ENCODE peak calls at places on chromosome 19, in four cellular contexts. L is H1, N is K562, G is GM12878. O is an unnamed sample.

GRCh38 chr19:658916-659839 is 3.8 kb downstream of the RNF126 start:
- DNase-seq in L (no peak), N (peak), G (no peak), O (no peak)

GRCh38 chr19:58037927-58038687 is 4.3 kb downstream of the ZSCAN1 start:
- DNase-seq in L (no peak), N (no peak), G (no peak), O (no peak)

GRCh38 chr19:33387351-33388230 is 14.1 kb downstream of the CEBPG start:
- DNase-seq in L (no peak), N (no peak), G (no peak), O (no peak)

GRCh38 chr19:54523403-54523802 is 20.8 kb downstream of the LAIR2 start:
- DNase-seq in L (no peak), N (no peak), G (peak), O (no peak)

GRCh38 chr19:13043285-13043684 is 48.0 kb downstream of the NFIX start:
- DNase-seq in L (no peak), N (no peak), G (no peak), O (no peak)

GRCh38 chr19:31139871-31140505 is 209.2 kb downstream of the TSHZ3 start:
- DNase-seq in L (no peak), N (no peak), G (no peak), O (no peak)

GRCh38 chr19:1608414-1609391 is 3.4 kb upstream of the UQCR11 start:
- DNase-seq in L (no peak), N (no peak), G (no peak), O (no peak)

GRCh38 chr19:3366104-3366760 is at the start of gene NFIC:
- DNase-seq in L (no peak), N (peak), G (no peak), O (no peak)

GRCh38 chr19:41356984-41357739 is 3.4 kb upstream of the TGFB1 start:
- DNase-seq in L (no peak), N (no peak), G (no peak), O (no peak)

GRCh38 chr19:50602496-50602895 is 34.3 kb upstream of the LRRC4B start:
- DNase-seq in L (no peak), N (no peak), G (no peak), O (no peak)

GRCh38 chr19:1253514-1254080 is 5.2 kb downstream of the MIDN start:
- DNase-seq in L (no peak), N (no peak), G (no peak), O (peak)

GRCh38 chr19:4633140-4633967 is 6.0 kb upstream of the TNFAIP8L1 start:
- DNase-seq in L (no peak), N (peak), G (peak), O (peak)

GRCh38 chr19:55146648-55147218 is 2.3 kb downstream of the TNNT1 start:
- DNase-seq in L (peak), N (peak), G (no peak), O (peak)

GRCh38 chr19:925912-926594 is at the start of gene ARID3A:
- DNase-seq in L (no peak), N (no peak), G (no peak), O (no peak)

GRCh38 chr19:2813235-2814160 is 6.2 kb upstream of the ZNF554 start:
- DNase-seq in L (no peak), N (no peak), G (no peak), O (no peak)

GRCh38 chr19:41740415-41741243 is 14.7 kb upstream of the CEACAM6 start:
- DNase-seq in L (no peak), N (no peak), G (no peak), O (no peak)

GRCh38 chr19:5978606-5979552 is 939 bp upstream of the RANBP3 start:
- DNase-seq in L (no peak), N (peak), G (no peak), O (no peak)

GRCh38 chr19:48659768-48660167 is 13.0 kb downstream of the NTN5 start:
- DNase-seq in L (no peak), N (peak), G (no peak), O (no peak)

GRCh38 chr19:1166872-1167573 is 7.0 kb downstream of the SBNO2 start:
- DNase-seq in L (no peak), N (no peak), G (no peak), O (no peak)

GRCh38 chr19:9914315-9915207 is 21.8 kb downstream of the OLFM2 start:
- DNase-seq in L (no peak), N (peak), G (no peak), O (peak)

GRCh38 chr19:11269408-11269807 is 7.1 kb upstream of the DOCK6 start:
- DNase-seq in L (no peak), N (peak), G (no peak), O (no peak)

GRCh38 chr19:54430306-54431254 is 15.3 kb downstream of the TTYH1 start:
- DNase-seq in L (no peak), N (peak), G (no peak), O (no peak)

GRCh38 chr19:53915000-53915399 is 5.9 kb downstream of the CACNG7 start:
- DNase-seq in L (no peak), N (peak), G (no peak), O (no peak)

GRCh38 chr19:19662866-19663291 is 597 bp downstream of the ATP13A1 start:
- DNase-seq in L (no peak), N (no peak), G (no peak), O (peak)

GRCh38 chr19:33904681-33905080 is 108.0 kb downstream of the KCTD15 start:
- DNase-seq in L (no peak), N (no peak), G (no peak), O (peak)

GRCh38 chr19:1104452-1105216 is 840 bp downstream of the GPX4 start:
- DNase-seq in L (no peak), N (peak), G (no peak), O (peak)

GRCh38 chr19:3801412-3802096 is 15.4 kb upstream of the MATK start:
- DNase-seq in L (no peak), N (peak), G (no peak), O (no peak)

GRCh38 chr19:56119585-56119978 is 1.5 kb downstream of the ZNF787 start:
- DNase-seq in L (no peak), N (no peak), G (no peak), O (peak)

GRCh38 chr19:2113436-2114211 is 16.9 kb downstream of the IZUMO4 start:
- DNase-seq in L (no peak), N (no peak), G (no peak), O (no peak)

GRCh38 chr19:19820774-19821315 is 705 bp downstream of the ZNF506 start:
- DNase-seq in L (no peak), N (no peak), G (no peak), O (no peak)

GRCh38 chr19:7655581-7655980 is 13.3 kb upstream of the RETN start:
- DNase-seq in L (no peak), N (no peak), G (no peak), O (no peak)

GRCh38 chr19:7658219-7658686 is 10.6 kb upstream of the RETN start:
- DNase-seq in L (no peak), N (no peak), G (peak), O (no peak)

GRCh38 chr19:7652061-7652641 is 15.2 kb downstream of the STXBP2 start:
- DNase-seq in L (peak), N (peak), G (peak), O (peak)

GRCh38 chr19:7657047-7657779 is 11.6 kb upstream of the RETN start:
- DNase-seq in L (no peak), N (no peak), G (no peak), O (no peak)

GRCh38 chr19:7654401-7654800 is 14.4 kb upstream of the RETN start:
- DNase-seq in L (no peak), N (no peak), G (no peak), O (no peak)
- TF ChIP-seq ATF2 in L (no peak), N (no peak), G (no peak), O (no peak)

GRCh38 chr19:15640904-15641597 is 354 bp downstream of the CYP4F3 start:
- DNase-seq in L (no peak), N (no peak), G (no peak), O (peak)
- TF ChIP-seq CBX5 in L (no peak), N (no peak), G (no peak), O (peak)

DNA sequence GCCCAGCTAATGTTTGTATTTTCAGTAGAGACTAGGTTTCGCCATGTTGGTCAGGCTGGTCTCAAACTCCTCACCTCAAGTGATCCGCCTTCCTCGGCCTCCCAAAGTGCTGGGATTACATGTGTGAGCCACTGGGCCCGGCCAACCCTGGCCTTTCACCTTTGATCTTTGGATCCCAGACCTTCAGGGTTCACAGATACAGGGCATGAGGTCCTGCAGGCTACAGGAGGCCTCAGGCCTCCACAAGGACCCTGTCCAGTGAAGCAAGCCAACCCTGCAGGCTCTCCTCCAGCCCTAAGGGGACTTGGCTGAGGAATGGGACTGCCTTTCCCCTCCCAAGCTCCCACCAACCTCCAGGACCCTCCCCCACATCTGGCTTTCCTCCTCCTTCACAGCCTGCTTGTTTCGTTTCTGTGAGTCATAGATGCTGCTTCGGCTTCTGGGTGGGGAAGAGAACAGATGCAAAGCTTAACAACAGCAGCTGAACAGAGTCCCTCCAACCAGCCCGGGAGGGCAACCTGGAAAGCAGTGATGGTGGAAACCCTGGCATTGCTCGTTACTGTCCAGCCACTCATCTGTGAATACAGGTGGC is 11.8 kb downstream of the ARHGEF18 start:
- DNase-seq in L (no peak), N (no peak), G (no peak), O (no peak)
- TF ChIP-seq ATF2 in L (no peak), N (no peak), G (no peak), O (no peak)

DNA sequence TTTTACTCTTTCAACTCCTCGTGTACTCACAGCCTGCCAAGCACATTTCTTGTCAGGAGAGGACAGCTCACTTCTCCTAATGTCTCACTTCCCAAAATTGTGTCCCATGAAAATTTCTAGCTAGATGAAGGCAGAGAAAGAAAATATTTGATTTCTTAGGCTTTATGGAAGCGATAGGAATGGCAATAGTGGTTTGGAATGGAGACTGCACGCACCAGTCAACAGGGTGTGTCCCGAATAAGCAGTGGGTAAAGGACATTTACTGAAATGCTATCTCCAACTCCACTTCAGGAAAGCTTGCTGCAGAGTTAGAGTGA is 321 bp upstream of the ZNF222 start:
- DNase-seq in L (no peak), N (no peak), G (no peak), O (no peak)
- TF ChIP-seq CBX5 in L (no peak), N (no peak), G (no peak), O (no peak)

DNA sequence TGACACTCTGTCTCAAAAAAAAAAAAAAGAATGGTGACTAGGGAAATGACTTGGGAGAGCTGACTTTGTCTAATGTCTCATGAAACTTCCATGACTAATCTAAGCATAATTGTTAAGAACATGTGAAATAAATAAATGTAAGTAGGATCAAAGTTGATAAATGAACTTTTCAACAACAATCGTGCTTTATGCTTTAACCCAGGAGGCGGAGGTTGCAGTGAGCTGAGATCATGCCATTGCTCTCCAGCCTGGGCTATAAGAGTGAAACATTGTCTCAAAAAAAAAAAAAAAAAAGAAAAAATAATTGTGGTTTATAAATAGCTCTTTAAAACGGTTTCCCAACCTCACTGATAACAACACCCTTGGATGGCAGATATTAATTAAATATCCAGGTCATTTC is 12.9 kb upstream of the AKT2 start:
- DNase-seq in L (no peak), N (no peak), G (no peak), O (no peak)
- TF ChIP-seq ATF2 in L (no peak), N (no peak), G (no peak), O (no peak)

GRCh38 chr19:38848299-38849146 is 1.3 kb downstream of the HNRNPL start:
- DNase-seq in L (no peak), N (no peak), G (no peak), O (no peak)
- TF ChIP-seq CBX5 in L (no peak), N (no peak), G (no peak), O (no peak)

DNA sequence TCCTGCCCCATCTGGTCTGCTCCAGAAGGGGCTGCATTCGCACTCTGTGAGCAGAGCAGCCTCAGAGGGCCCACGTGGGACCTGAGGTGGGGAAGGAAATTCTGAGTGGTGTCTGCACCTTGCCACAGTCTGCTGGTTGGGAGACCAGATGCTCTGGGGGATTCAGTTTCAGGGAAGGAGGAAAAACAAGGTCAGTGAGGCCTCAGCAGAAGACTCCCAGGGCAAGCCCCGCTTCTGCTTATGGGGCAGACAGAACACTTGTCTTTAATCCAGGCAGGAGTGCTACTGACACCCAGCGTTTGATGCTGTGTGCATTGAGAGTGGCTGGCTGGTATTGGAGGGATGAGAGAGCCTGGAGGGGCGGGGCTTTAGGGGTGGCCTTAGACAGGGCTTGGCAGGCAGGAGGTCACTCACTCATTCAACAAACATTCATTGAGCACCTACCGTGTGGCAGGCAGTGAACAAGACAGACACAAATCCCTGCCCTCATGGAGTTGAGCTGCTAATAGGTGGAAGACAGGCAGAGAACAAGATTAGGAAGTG is 4.9 kb upstream of the CLEC17A start:
- DNase-seq in L (no peak), N (no peak), G (peak), O (no peak)
- TF ChIP-seq ATF2 in L (no peak), N (no peak), G (no peak), O (no peak)